ENCODE peak calls at places on chromosomes 16 and 17, in eight cellular contexts. X, A, I, R, P, S, U and H are unnamed samples.

GRCh38 chr16:1929105-1929504 is 10.9 kb upstream of the HS3ST6 start:
- DNase-seq in X (peak), A (no peak), I (no peak), R (no peak), P (no peak), S (no peak), U (peak), H (no peak)

GRCh38 chr16:27314161-27314723 is 468 bp downstream of the IL4R start:
- DNase-seq in X (peak), A (peak), I (peak), R (peak), P (peak), S (peak), U (peak), H (peak)

GRCh38 chr16:87951550-87952538 is 610 bp downstream of the BANP start:
- DNase-seq in X (peak), A (no peak), I (no peak), R (peak), P (no peak), S (peak), U (no peak), H (no peak)

GRCh38 chr17:8504460-8505207 is 69.0 kb downstream of the NDEL1 start:
- DNase-seq in X (no peak), A (no peak), I (no peak), R (no peak), P (no peak), S (no peak), U (no peak), H (no peak)

GRCh38 chr17:64354824-64355535 is 35.7 kb downstream of the PECAM1 start:
- DNase-seq in X (no peak), A (no peak), I (peak), R (no peak), P (peak), S (no peak), U (peak), H (peak)

GRCh38 chr17:44438634-44439033 is 49.2 kb upstream of the ITGA2B start:
- DNase-seq in X (no peak), A (no peak), I (no peak), R (no peak), P (no peak), S (no peak), U (no peak), H (peak)

GRCh38 chr17:29449865-29450671 is 59.9 kb downstream of the TAOK1 start:
- DNase-seq in X (no peak), A (no peak), I (no peak), R (no peak), P (no peak), S (no peak), U (no peak), H (no peak)

GRCh38 chr16:2473999-2474876 is 689 bp upstream of the TBC1D24 start:
- DNase-seq in X (peak), A (peak), I (peak), R (peak), P (no peak), S (peak), U (no peak), H (peak)

GRCh38 chr16:11994187-11995119 is 17.9 kb downstream of the SNX29 start:
- DNase-seq in X (peak), A (no peak), I (no peak), R (peak), P (no peak), S (peak), U (no peak), H (no peak)

GRCh38 chr17:57697891-57698708 is 47.0 kb downstream of the CCDC182 start:
- DNase-seq in X (no peak), A (no peak), I (no peak), R (no peak), P (no peak), S (no peak), U (peak), H (no peak)

GRCh38 chr17:37422971-37423625 is 16.4 kb downstream of the TADA2A start:
- DNase-seq in X (no peak), A (no peak), I (no peak), R (no peak), P (no peak), S (no peak), U (no peak), H (no peak)

GRCh38 chr17:60154616-60155426 is 5.0 kb downstream of the CA4 start:
- DNase-seq in X (no peak), A (no peak), I (peak), R (peak), P (peak), S (no peak), U (peak), H (peak)

GRCh38 chr17:55053855-55054254 is 85.3 kb downstream of the STXBP4 start:
- DNase-seq in X (peak), A (no peak), I (peak), R (no peak), P (no peak), S (peak), U (peak), H (peak)